ENCODE peak calls at places on chromosomes 6 and 20, in seven cellular contexts. One of them, this sample, is unnamed.

GRCh38 chr6:71393471-71393870 is 104.9 kb downstream of the OGFRL1 start:
- DNase-seq in cardiac muscle cell: peak
- DNase-seq in uterus: no peak
- DNase-seq in HepG2: no peak
- DNase-seq in left lung: no peak
- DNase-seq in breast epithelium: no peak
- DNase-seq in aorta: no peak
- DNase-seq in this sample: no peak

GRCh38 chr20:58717278-58718091 is 24.9 kb downstream of the NPEPL1 start:
- DNase-seq in HepG2: no peak
- DNase-seq in aorta: peak
- DNase-seq in cardiac muscle cell: no peak
- DNase-seq in breast epithelium: peak
- DNase-seq in left lung: peak
- DNase-seq in uterus: peak
- DNase-seq in this sample: no peak

GRCh38 chr20:17872920-17873319 is 95.7 kb downstream of the SNX5 start:
- DNase-seq in aorta: no peak
- DNase-seq in left lung: no peak
- DNase-seq in cardiac muscle cell: no peak
- DNase-seq in uterus: no peak
- DNase-seq in breast epithelium: no peak
- DNase-seq in HepG2: no peak
- DNase-seq in this sample: no peak

GRCh38 chr6:41098366-41098765 is 25.6 kb downstream of the NFYA start:
- DNase-seq in cardiac muscle cell: peak
- DNase-seq in uterus: no peak
- DNase-seq in breast epithelium: no peak
- DNase-seq in aorta: no peak
- DNase-seq in left lung: no peak
- DNase-seq in HepG2: no peak
- DNase-seq in this sample: no peak

GRCh38 chr6:162964703-162965140 is 236.9 kb downstream of the PACRG start:
- DNase-seq in uterus: no peak
- DNase-seq in breast epithelium: no peak
- DNase-seq in HepG2: no peak
- DNase-seq in cardiac muscle cell: peak
- DNase-seq in left lung: peak
- DNase-seq in aorta: no peak
- DNase-seq in this sample: no peak

GRCh38 chr6:47097092-47097945 is 55.2 kb upstream of the ADGRF1 start:
- DNase-seq in left lung: peak
- DNase-seq in aorta: peak
- DNase-seq in breast epithelium: no peak
- DNase-seq in cardiac muscle cell: peak
- DNase-seq in HepG2: peak
- DNase-seq in uterus: peak
- DNase-seq in this sample: peak

GRCh38 chr20:2387180-2387577 is 6.5 kb downstream of the TGM6 start:
- DNase-seq in cardiac muscle cell: peak
- DNase-seq in aorta: no peak
- DNase-seq in breast epithelium: no peak
- DNase-seq in HepG2: peak
- DNase-seq in uterus: no peak
- DNase-seq in left lung: no peak
- DNase-seq in this sample: no peak

GRCh38 chr20:15045246-15045645 is 707.8 kb upstream of the FLRT3 start:
- DNase-seq in cardiac muscle cell: peak
- DNase-seq in uterus: peak
- DNase-seq in breast epithelium: no peak
- DNase-seq in HepG2: no peak
- DNase-seq in left lung: no peak
- DNase-seq in aorta: no peak
- DNase-seq in this sample: no peak

GRCh38 chr6:90286884-90287488 is 9.7 kb downstream of the BACH2 start:
- DNase-seq in aorta: no peak
- DNase-seq in uterus: peak
- DNase-seq in breast epithelium: no peak
- DNase-seq in HepG2: peak
- DNase-seq in cardiac muscle cell: peak
- DNase-seq in left lung: no peak
- DNase-seq in this sample: peak

GRCh38 chr20:22403860-22404608 is 180.3 kb downstream of the FOXA2 start:
- DNase-seq in cardiac muscle cell: peak
- DNase-seq in breast epithelium: no peak
- DNase-seq in left lung: peak
- DNase-seq in aorta: no peak
- DNase-seq in uterus: no peak
- DNase-seq in HepG2: peak
- DNase-seq in this sample: peak

GRCh38 chr6:43368517-43369160 is 808 bp downstream of the ZNF318 start:
- DNase-seq in cardiac muscle cell: peak
- DNase-seq in breast epithelium: no peak
- DNase-seq in HepG2: peak
- DNase-seq in left lung: peak
- DNase-seq in aorta: peak
- DNase-seq in uterus: peak
- DNase-seq in this sample: peak

GRCh38 chr6:34145161-34146020 is 496 bp downstream of the GRM4 start:
- DNase-seq in HepG2: no peak
- DNase-seq in cardiac muscle cell: peak
- DNase-seq in aorta: peak
- DNase-seq in left lung: no peak
- DNase-seq in uterus: no peak
- DNase-seq in breast epithelium: no peak
- DNase-seq in this sample: peak

GRCh38 chr20:59006864-59007757 is at the start of gene CTSZ:
- DNase-seq in left lung: peak
- DNase-seq in aorta: peak
- DNase-seq in uterus: peak
- DNase-seq in cardiac muscle cell: peak
- DNase-seq in breast epithelium: peak
- DNase-seq in HepG2: no peak
- DNase-seq in this sample: peak

GRCh38 chr6:169990095-169991030 is 238.9 kb downstream of the ERMARD start:
- DNase-seq in uterus: no peak
- DNase-seq in HepG2: no peak
- DNase-seq in left lung: peak
- DNase-seq in breast epithelium: no peak
- DNase-seq in cardiac muscle cell: no peak
- DNase-seq in aorta: peak
- DNase-seq in this sample: no peak

GRCh38 chr6:123333000-123333756 is 303.6 kb downstream of the TRDN start:
- DNase-seq in HepG2: no peak
- DNase-seq in cardiac muscle cell: no peak
- DNase-seq in breast epithelium: no peak
- DNase-seq in aorta: no peak
- DNase-seq in uterus: no peak
- DNase-seq in left lung: no peak
- DNase-seq in this sample: no peak

GRCh38 chr6:168004945-168005344 is 7.5 kb downstream of the KIF25 start:
- DNase-seq in uterus: no peak
- DNase-seq in cardiac muscle cell: no peak
- DNase-seq in breast epithelium: no peak
- DNase-seq in HepG2: no peak
- DNase-seq in aorta: peak
- DNase-seq in left lung: no peak
- DNase-seq in this sample: no peak

GRCh38 chr6:168007592-168008338 is 10.3 kb downstream of the KIF25 start:
- DNase-seq in cardiac muscle cell: peak
- DNase-seq in uterus: no peak
- DNase-seq in left lung: peak
- DNase-seq in HepG2: peak
- DNase-seq in aorta: peak
- DNase-seq in breast epithelium: no peak
- DNase-seq in this sample: no peak

GRCh38 chr6:168002812-168003211 is 5.3 kb downstream of the KIF25 start:
- DNase-seq in cardiac muscle cell: no peak
- DNase-seq in uterus: no peak
- DNase-seq in HepG2: no peak
- DNase-seq in aorta: peak
- DNase-seq in breast epithelium: no peak
- DNase-seq in left lung: no peak
- DNase-seq in this sample: no peak

GRCh38 chr6:168004023-168004422 is 6.6 kb downstream of the KIF25 start:
- DNase-seq in breast epithelium: no peak
- DNase-seq in aorta: no peak
- DNase-seq in HepG2: no peak
- DNase-seq in cardiac muscle cell: no peak
- DNase-seq in left lung: no peak
- DNase-seq in uterus: no peak
- DNase-seq in this sample: no peak

GRCh38 chr6:168005796-168006195 is 8.3 kb downstream of the KIF25 start:
- DNase-seq in left lung: no peak
- DNase-seq in cardiac muscle cell: no peak
- DNase-seq in breast epithelium: no peak
- DNase-seq in HepG2: no peak
- DNase-seq in uterus: no peak
- DNase-seq in aorta: no peak
- DNase-seq in this sample: no peak
- H3K4me3 ChIP-seq in left lung: no peak
- H3K4me3 ChIP-seq in cardiac muscle cell: no peak
- H3K4me3 ChIP-seq in breast epithelium: no peak
- H3K4me3 ChIP-seq in HepG2: no peak
- H3K4me3 ChIP-seq in uterus: no peak
- H3K4me3 ChIP-seq in aorta: no peak
- H3K4me3 ChIP-seq in this sample: no peak

GRCh38 chr6:1594495-1595200 is 15.1 kb upstream of the FOXC1 start:
- DNase-seq in HepG2: no peak
- DNase-seq in uterus: no peak
- DNase-seq in breast epithelium: no peak
- DNase-seq in cardiac muscle cell: no peak
- DNase-seq in aorta: no peak
- DNase-seq in left lung: no peak
- DNase-seq in this sample: no peak

GRCh38 chr6:1595271-1596087 is 14.2 kb upstream of the FOXC1 start:
- DNase-seq in uterus: no peak
- DNase-seq in aorta: no peak
- DNase-seq in cardiac muscle cell: no peak
- DNase-seq in breast epithelium: no peak
- DNase-seq in left lung: no peak
- DNase-seq in HepG2: no peak
- DNase-seq in this sample: no peak

GRCh38 chr6:1597924-1598323 is 11.8 kb upstream of the FOXC1 start:
- DNase-seq in left lung: no peak
- DNase-seq in uterus: no peak
- DNase-seq in HepG2: peak
- DNase-seq in breast epithelium: no peak
- DNase-seq in cardiac muscle cell: peak
- DNase-seq in aorta: no peak
- DNase-seq in this sample: no peak

GRCh38 chr6:1597121-1597744 is 12.5 kb upstream of the FOXC1 start:
- DNase-seq in uterus: no peak
- DNase-seq in left lung: no peak
- DNase-seq in HepG2: no peak
- DNase-seq in breast epithelium: no peak
- DNase-seq in cardiac muscle cell: no peak
- DNase-seq in aorta: no peak
- DNase-seq in this sample: no peak

GRCh38 chr6:1596088-1596852 is 13.4 kb upstream of the FOXC1 start:
- DNase-seq in aorta: peak
- DNase-seq in left lung: peak
- DNase-seq in HepG2: peak
- DNase-seq in breast epithelium: peak
- DNase-seq in cardiac muscle cell: peak
- DNase-seq in uterus: no peak
- DNase-seq in this sample: peak
- H3K4me3 ChIP-seq in aorta: peak
- H3K4me3 ChIP-seq in left lung: no peak
- H3K4me3 ChIP-seq in HepG2: peak
- H3K4me3 ChIP-seq in breast epithelium: no peak
- H3K4me3 ChIP-seq in cardiac muscle cell: no peak
- H3K4me3 ChIP-seq in uterus: no peak
- H3K4me3 ChIP-seq in this sample: no peak

GRCh38 chr6:110188791-110189190 is 8.6 kb downstream of the CDC40 start:
- DNase-seq in uterus: no peak
- DNase-seq in cardiac muscle cell: no peak
- DNase-seq in HepG2: no peak
- DNase-seq in aorta: no peak
- DNase-seq in breast epithelium: no peak
- DNase-seq in left lung: no peak
- DNase-seq in this sample: no peak

GRCh38 chr6:110190726-110191125 is 10.5 kb downstream of the CDC40 start:
- DNase-seq in uterus: no peak
- DNase-seq in breast epithelium: no peak
- DNase-seq in left lung: no peak
- DNase-seq in cardiac muscle cell: no peak
- DNase-seq in aorta: no peak
- DNase-seq in HepG2: no peak
- DNase-seq in this sample: no peak

GRCh38 chr6:110181131-110182027 is 1.2 kb downstream of the CDC40 start:
- DNase-seq in uterus: no peak
- DNase-seq in cardiac muscle cell: peak
- DNase-seq in left lung: no peak
- DNase-seq in breast epithelium: no peak
- DNase-seq in aorta: no peak
- DNase-seq in HepG2: no peak
- DNase-seq in this sample: no peak

GRCh38 chr6:110183292-110183691 is 3.1 kb downstream of the CDC40 start:
- DNase-seq in left lung: no peak
- DNase-seq in uterus: no peak
- DNase-seq in HepG2: no peak
- DNase-seq in aorta: no peak
- DNase-seq in cardiac muscle cell: no peak
- DNase-seq in breast epithelium: no peak
- DNase-seq in this sample: no peak

DNA sequence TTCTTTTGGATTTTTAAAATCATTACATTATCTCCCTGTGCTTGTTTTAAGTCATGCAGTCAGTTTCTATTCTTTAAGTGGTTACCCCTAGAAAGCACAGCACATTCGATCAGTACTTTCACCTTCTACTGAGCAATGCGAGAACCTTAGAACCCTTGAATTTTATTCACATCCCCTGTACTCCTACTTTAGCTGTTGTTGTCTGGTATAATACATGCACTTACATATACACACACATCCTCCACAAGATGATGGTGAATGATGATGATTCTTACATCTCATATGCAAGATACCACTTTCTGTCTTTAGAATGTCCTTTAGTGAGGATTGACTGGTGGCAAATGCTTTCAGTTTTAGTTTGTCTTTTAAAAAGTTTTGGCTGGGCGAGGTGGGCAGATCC is 5.7 kb downstream of the CDC40 start:
- DNase-seq in uterus: no peak
- DNase-seq in left lung: no peak
- DNase-seq in cardiac muscle cell: no peak
- DNase-seq in HepG2: no peak
- DNase-seq in breast epithelium: no peak
- DNase-seq in aorta: no peak
- DNase-seq in this sample: no peak
- H3K4me3 ChIP-seq in uterus: no peak
- H3K4me3 ChIP-seq in left lung: no peak
- H3K4me3 ChIP-seq in cardiac muscle cell: no peak
- H3K4me3 ChIP-seq in HepG2: no peak
- H3K4me3 ChIP-seq in breast epithelium: no peak
- H3K4me3 ChIP-seq in aorta: no peak
- H3K4me3 ChIP-seq in this sample: no peak

DNA sequence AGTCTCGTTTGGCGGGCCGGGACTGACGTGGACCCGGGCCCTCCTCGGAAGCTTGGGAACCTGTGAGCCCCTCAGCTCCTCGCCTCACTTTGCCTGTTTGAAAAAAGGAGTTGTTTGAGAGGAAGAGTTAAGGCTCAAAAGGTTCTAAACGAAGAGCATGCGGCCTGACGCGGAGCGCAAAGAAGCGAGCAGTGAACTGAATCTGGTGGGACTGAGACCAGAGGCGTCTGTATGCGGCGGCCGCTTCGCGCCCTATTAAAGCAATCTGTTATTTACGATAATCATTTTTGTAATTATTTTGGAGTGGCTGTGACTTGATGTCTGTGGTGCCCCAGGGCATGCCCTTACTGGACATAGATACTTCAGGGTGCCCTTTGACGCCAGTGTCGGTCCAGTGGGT is 3.3 kb upstream of the TFAP2C start:
- DNase-seq in aorta: no peak
- DNase-seq in left lung: no peak
- DNase-seq in uterus: no peak
- DNase-seq in HepG2: no peak
- DNase-seq in breast epithelium: no peak
- DNase-seq in cardiac muscle cell: no peak
- DNase-seq in this sample: no peak
- H3K4me3 ChIP-seq in aorta: no peak
- H3K4me3 ChIP-seq in left lung: no peak
- H3K4me3 ChIP-seq in uterus: no peak
- H3K4me3 ChIP-seq in HepG2: no peak
- H3K4me3 ChIP-seq in breast epithelium: no peak
- H3K4me3 ChIP-seq in cardiac muscle cell: no peak
- H3K4me3 ChIP-seq in this sample: no peak